ENCODE peak calls at places on chromosomes 5 and 9, in nine cellular contexts. One of them, this sample, is unnamed.
A peak's percentile ranks its signal among the peaks of the same experiment; 100 is the strongest.

GRCh38 chr5:61330341-61330878 is 1.6 kb upstream of the ZSWIM6 start:
- DNase-seq in kidney: peak; percentile 78
- DNase-seq in psoas muscle: peak; percentile 64
- DNase-seq in PC-3: peak; percentile 50
- DNase-seq in endodermal cell: peak; percentile 89
- DNase-seq in CD4-positive, alpha-beta T cell: peak; percentile 9
- DNase-seq in right atrium auricular region: no peak
- DNase-seq in A549: peak; percentile 59
- DNase-seq in left ventricle myocardium inferior: peak; percentile 27
- DNase-seq in this sample: no peak

GRCh38 chr5:143470120-143470519 is 66.6 kb upstream of the NR3C1 start:
- DNase-seq in kidney: no peak
- DNase-seq in psoas muscle: no peak
- DNase-seq in PC-3: no peak
- DNase-seq in endodermal cell: no peak
- DNase-seq in CD4-positive, alpha-beta T cell: no peak
- DNase-seq in right atrium auricular region: no peak
- DNase-seq in A549: no peak
- DNase-seq in left ventricle myocardium inferior: no peak
- DNase-seq in this sample: no peak

GRCh38 chr5:126351138-126351537 is 72.1 kb upstream of the GRAMD2B start:
- DNase-seq in kidney: no peak
- DNase-seq in psoas muscle: no peak
- DNase-seq in PC-3: peak; percentile 85
- DNase-seq in endodermal cell: no peak
- DNase-seq in CD4-positive, alpha-beta T cell: no peak
- DNase-seq in right atrium auricular region: no peak
- DNase-seq in A549: no peak
- DNase-seq in left ventricle myocardium inferior: no peak
- DNase-seq in this sample: no peak

GRCh38 chr5:64506567-64507321 is 929 bp downstream of the RGS7BP start:
- DNase-seq in kidney: peak; percentile 81
- DNase-seq in psoas muscle: no peak
- DNase-seq in PC-3: no peak
- DNase-seq in endodermal cell: peak; percentile 85
- DNase-seq in CD4-positive, alpha-beta T cell: no peak
- DNase-seq in right atrium auricular region: no peak
- DNase-seq in A549: no peak
- DNase-seq in left ventricle myocardium inferior: no peak
- DNase-seq in this sample: no peak

GRCh38 chr5:32710335-32710858 is 724 bp upstream of the NPR3 start:
- DNase-seq in kidney: peak; percentile 80
- DNase-seq in psoas muscle: peak; percentile 49
- DNase-seq in PC-3: peak; percentile 21
- DNase-seq in endodermal cell: peak; percentile 76
- DNase-seq in CD4-positive, alpha-beta T cell: no peak
- DNase-seq in right atrium auricular region: no peak
- DNase-seq in A549: peak; percentile 66
- DNase-seq in left ventricle myocardium inferior: peak; percentile 49
- DNase-seq in this sample: no peak

GRCh38 chr5:38373733-38374132 is 115.4 kb downstream of the EGFLAM start:
- DNase-seq in kidney: no peak
- DNase-seq in psoas muscle: no peak
- DNase-seq in PC-3: no peak
- DNase-seq in endodermal cell: no peak
- DNase-seq in CD4-positive, alpha-beta T cell: no peak
- DNase-seq in right atrium auricular region: no peak
- DNase-seq in A549: no peak
- DNase-seq in left ventricle myocardium inferior: no peak
- DNase-seq in this sample: no peak

GRCh38 chr5:2522372-2522771 is 229.1 kb downstream of the IRX2 start:
- DNase-seq in kidney: no peak
- DNase-seq in psoas muscle: no peak
- DNase-seq in PC-3: no peak
- DNase-seq in endodermal cell: no peak
- DNase-seq in CD4-positive, alpha-beta T cell: no peak
- DNase-seq in right atrium auricular region: no peak
- DNase-seq in A549: no peak
- DNase-seq in left ventricle myocardium inferior: no peak
- DNase-seq in this sample: no peak

GRCh38 chr9:35397216-35397698 is 92.7 kb upstream of the RUSC2 start:
- DNase-seq in kidney: no peak
- DNase-seq in psoas muscle: no peak
- DNase-seq in PC-3: no peak
- DNase-seq in endodermal cell: no peak
- DNase-seq in CD4-positive, alpha-beta T cell: no peak
- DNase-seq in right atrium auricular region: no peak
- DNase-seq in A549: no peak
- DNase-seq in left ventricle myocardium inferior: no peak
- DNase-seq in this sample: no peak

GRCh38 chr5:177496111-177497010 is 1.0 kb downstream of the PDLIM7 start:
- DNase-seq in kidney: peak; percentile 96
- DNase-seq in psoas muscle: peak; percentile 94
- DNase-seq in PC-3: peak; percentile 90
- DNase-seq in endodermal cell: peak; percentile 95
- DNase-seq in CD4-positive, alpha-beta T cell: no peak
- DNase-seq in right atrium auricular region: peak; percentile 84
- DNase-seq in A549: peak; percentile 93
- DNase-seq in left ventricle myocardium inferior: peak; percentile 69
- DNase-seq in this sample: peak; percentile 86

GRCh38 chr9:119365291-119366027 is 3.8 kb downstream of the BRINP1 start:
- DNase-seq in kidney: no peak
- DNase-seq in psoas muscle: no peak
- DNase-seq in PC-3: peak; percentile 4
- DNase-seq in endodermal cell: peak; percentile 93
- DNase-seq in CD4-positive, alpha-beta T cell: no peak
- DNase-seq in right atrium auricular region: no peak
- DNase-seq in A549: peak; percentile 13
- DNase-seq in left ventricle myocardium inferior: no peak
- DNase-seq in this sample: no peak

GRCh38 chr9:74783408-74783807 is 104.3 kb downstream of the TRPM6 start:
- DNase-seq in kidney: no peak
- DNase-seq in psoas muscle: no peak
- DNase-seq in PC-3: peak; percentile 62
- DNase-seq in endodermal cell: no peak
- DNase-seq in CD4-positive, alpha-beta T cell: no peak
- DNase-seq in right atrium auricular region: no peak
- DNase-seq in A549: peak; percentile 48
- DNase-seq in left ventricle myocardium inferior: no peak
- DNase-seq in this sample: no peak

GRCh38 chr9:38183994-38184568 is 115.1 kb upstream of the SHB start:
- DNase-seq in kidney: no peak
- DNase-seq in psoas muscle: no peak
- DNase-seq in PC-3: peak; percentile 38
- DNase-seq in endodermal cell: peak; percentile 53
- DNase-seq in CD4-positive, alpha-beta T cell: no peak
- DNase-seq in right atrium auricular region: no peak
- DNase-seq in A549: no peak
- DNase-seq in left ventricle myocardium inferior: no peak
- DNase-seq in this sample: no peak

GRCh38 chr5:167947312-167947711 is 344.1 kb upstream of the WWC1 start:
- DNase-seq in kidney: no peak
- DNase-seq in psoas muscle: peak; percentile 72
- DNase-seq in PC-3: no peak
- DNase-seq in endodermal cell: no peak
- DNase-seq in CD4-positive, alpha-beta T cell: no peak
- DNase-seq in right atrium auricular region: no peak
- DNase-seq in A549: no peak
- DNase-seq in left ventricle myocardium inferior: no peak
- DNase-seq in this sample: no peak

GRCh38 chr9:84325347-84325982 is 15.1 kb downstream of the SLC28A3 start:
- DNase-seq in kidney: no peak
- DNase-seq in psoas muscle: no peak
- DNase-seq in PC-3: peak; percentile 70
- DNase-seq in endodermal cell: no peak
- DNase-seq in CD4-positive, alpha-beta T cell: no peak
- DNase-seq in right atrium auricular region: no peak
- DNase-seq in A549: no peak
- DNase-seq in left ventricle myocardium inferior: no peak
- DNase-seq in this sample: no peak

GRCh38 chr9:86624616-86625015 is 270.4 kb upstream of the TUT7 start:
- DNase-seq in kidney: no peak
- DNase-seq in psoas muscle: no peak
- DNase-seq in PC-3: no peak
- DNase-seq in endodermal cell: no peak
- DNase-seq in CD4-positive, alpha-beta T cell: no peak
- DNase-seq in right atrium auricular region: no peak
- DNase-seq in A549: no peak
- DNase-seq in left ventricle myocardium inferior: no peak
- DNase-seq in this sample: no peak

GRCh38 chr9:86629530-86629929 is 275.3 kb upstream of the TUT7 start:
- DNase-seq in kidney: no peak
- DNase-seq in psoas muscle: no peak
- DNase-seq in PC-3: no peak
- DNase-seq in endodermal cell: no peak
- DNase-seq in CD4-positive, alpha-beta T cell: no peak
- DNase-seq in right atrium auricular region: no peak
- DNase-seq in A549: no peak
- DNase-seq in left ventricle myocardium inferior: no peak
- DNase-seq in this sample: no peak

GRCh38 chr9:86632537-86632936 is 278.3 kb upstream of the TUT7 start:
- DNase-seq in kidney: no peak
- DNase-seq in psoas muscle: no peak
- DNase-seq in PC-3: no peak
- DNase-seq in endodermal cell: no peak
- DNase-seq in CD4-positive, alpha-beta T cell: no peak
- DNase-seq in right atrium auricular region: no peak
- DNase-seq in A549: no peak
- DNase-seq in left ventricle myocardium inferior: peak; percentile 20
- DNase-seq in this sample: no peak

DNA sequence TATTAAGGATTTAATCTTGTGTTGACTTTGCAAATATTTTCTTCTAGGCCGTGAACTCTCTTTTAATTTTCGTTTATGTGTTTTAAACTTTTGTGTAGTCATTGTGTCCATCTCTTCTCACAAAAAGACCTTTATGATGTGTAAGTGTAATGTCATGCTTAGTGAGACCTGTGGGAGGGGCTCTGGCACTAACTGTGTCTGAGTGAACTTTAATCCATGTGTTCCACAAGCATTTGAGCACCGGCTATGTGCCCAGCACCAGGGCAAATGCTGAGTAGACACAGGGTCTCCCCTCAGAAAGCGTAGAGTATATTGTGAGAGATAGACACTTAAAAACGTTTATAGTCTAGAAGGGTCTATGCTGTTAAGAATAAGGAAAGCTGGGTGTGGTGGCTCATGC is 272.6 kb upstream of the TUT7 start:
- DNase-seq in kidney: no peak
- DNase-seq in psoas muscle: no peak
- DNase-seq in PC-3: no peak
- DNase-seq in endodermal cell: no peak
- DNase-seq in CD4-positive, alpha-beta T cell: no peak
- DNase-seq in right atrium auricular region: no peak
- DNase-seq in A549: no peak
- DNase-seq in left ventricle myocardium inferior: no peak
- DNase-seq in this sample: no peak
- TF ChIP-seq CTCF in kidney: no peak
- TF ChIP-seq CTCF in psoas muscle: no peak
- TF ChIP-seq CTCF in PC-3: no peak
- TF ChIP-seq CTCF in endodermal cell: no peak
- TF ChIP-seq CTCF in CD4-positive, alpha-beta T cell: no peak
- TF ChIP-seq CTCF in right atrium auricular region: no peak
- TF ChIP-seq CTCF in A549: no peak
- TF ChIP-seq CTCF in left ventricle myocardium inferior: no peak
- TF ChIP-seq CTCF in this sample: no peak

DNA sequence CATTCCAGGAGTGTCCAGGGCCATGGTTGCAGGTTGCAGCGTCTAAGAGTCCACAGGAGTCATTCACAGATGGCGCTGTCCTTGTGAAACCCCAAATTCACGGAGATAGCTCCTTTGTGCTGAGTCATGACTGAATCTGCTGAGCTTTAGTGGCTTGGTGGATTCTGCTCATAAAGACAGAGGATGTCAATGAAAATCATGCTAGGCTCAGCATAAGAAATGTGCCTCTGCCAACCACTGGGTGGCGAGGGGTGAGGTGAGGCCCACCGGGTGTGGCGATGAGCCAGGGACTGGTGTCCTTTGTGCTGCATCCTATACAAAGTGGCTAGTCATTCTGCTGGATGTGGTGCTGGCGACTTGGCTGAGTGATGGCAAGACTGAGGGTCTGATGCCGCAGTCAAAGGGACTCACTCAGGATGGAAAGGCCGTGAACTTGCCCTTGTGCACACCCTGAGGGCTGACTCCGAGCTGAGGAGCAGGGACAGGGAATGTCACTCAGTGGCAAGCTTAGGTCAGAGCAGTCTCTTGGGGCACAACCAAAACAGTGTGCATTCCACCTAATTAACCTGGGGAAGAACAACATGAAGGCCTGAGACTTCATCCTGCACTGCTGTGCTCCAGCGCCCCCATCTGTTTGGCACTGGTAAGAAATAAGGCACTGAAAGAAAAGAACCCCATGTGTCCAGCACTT is 71.5 kb downstream of the DAP start:
- DNase-seq in kidney: no peak
- DNase-seq in psoas muscle: no peak
- DNase-seq in PC-3: peak; percentile 68
- DNase-seq in endodermal cell: peak; percentile 92
- DNase-seq in CD4-positive, alpha-beta T cell: no peak
- DNase-seq in right atrium auricular region: no peak
- DNase-seq in A549: peak; percentile 64
- DNase-seq in left ventricle myocardium inferior: no peak
- DNase-seq in this sample: no peak
- H3K27ac ChIP-seq in kidney: no peak overlapping the region
- H3K27ac ChIP-seq in psoas muscle: no peak overlapping the region
- H3K27ac ChIP-seq in PC-3: no peak overlapping the region
- H3K27ac ChIP-seq in endodermal cell: no peak overlapping the region
- H3K27ac ChIP-seq in CD4-positive, alpha-beta T cell: no peak overlapping the region
- H3K27ac ChIP-seq in right atrium auricular region: no peak overlapping the region
- H3K27ac ChIP-seq in A549: peak overlapping the region; percentile 77
- H3K27ac ChIP-seq in left ventricle myocardium inferior: no peak overlapping the region
- H3K27ac ChIP-seq in this sample: no peak overlapping the region

DNA sequence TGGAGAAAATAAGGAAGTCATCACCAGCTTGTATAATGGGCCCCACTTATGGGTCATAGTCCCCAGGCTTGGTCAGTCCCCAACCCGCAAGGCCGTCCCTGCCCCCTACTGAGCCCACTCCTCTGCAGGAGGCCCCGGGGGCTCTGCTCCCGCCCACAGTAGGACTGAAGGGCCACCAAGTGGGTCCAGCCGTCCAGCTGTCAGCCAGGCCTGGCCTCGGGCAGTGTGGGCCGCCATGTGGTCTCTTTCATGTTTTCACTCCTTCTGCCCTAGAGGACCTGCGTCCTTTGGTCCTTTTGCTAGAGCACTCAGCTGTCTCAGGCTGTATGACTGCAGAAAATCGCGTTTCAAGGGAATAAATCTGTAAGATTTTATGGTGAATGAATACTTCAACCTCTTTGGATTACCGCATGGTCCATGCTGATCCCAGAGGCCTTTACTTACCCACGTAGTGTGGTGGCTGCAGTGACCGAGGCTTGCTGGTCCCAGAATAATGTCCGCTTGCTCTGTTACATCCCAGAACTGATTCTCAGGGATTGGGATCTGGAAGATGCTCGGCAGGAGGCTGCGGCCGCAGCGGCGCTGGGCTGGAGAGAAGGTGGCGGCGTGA is 105.8 kb upstream of the FAM120A start:
- DNase-seq in kidney: no peak
- DNase-seq in psoas muscle: no peak
- DNase-seq in PC-3: no peak
- DNase-seq in endodermal cell: peak; percentile 75
- DNase-seq in CD4-positive, alpha-beta T cell: no peak
- DNase-seq in right atrium auricular region: no peak
- DNase-seq in A549: no peak
- DNase-seq in left ventricle myocardium inferior: no peak
- DNase-seq in this sample: no peak
- TF ChIP-seq CTCF in kidney: no peak
- TF ChIP-seq CTCF in psoas muscle: no peak
- TF ChIP-seq CTCF in PC-3: no peak
- TF ChIP-seq CTCF in endodermal cell: peak; percentile 51
- TF ChIP-seq CTCF in CD4-positive, alpha-beta T cell: no peak
- TF ChIP-seq CTCF in right atrium auricular region: no peak
- TF ChIP-seq CTCF in A549: no peak
- TF ChIP-seq CTCF in left ventricle myocardium inferior: no peak
- TF ChIP-seq CTCF in this sample: no peak

GRCh38 chr9:73061131-73061530 is 90.5 kb upstream of the ANXA1 start:
- DNase-seq in kidney: no peak
- DNase-seq in psoas muscle: no peak
- DNase-seq in PC-3: no peak
- DNase-seq in endodermal cell: no peak
- DNase-seq in CD4-positive, alpha-beta T cell: no peak
- DNase-seq in right atrium auricular region: no peak
- DNase-seq in A549: no peak
- DNase-seq in left ventricle myocardium inferior: no peak
- DNase-seq in this sample: no peak
- H3K27ac ChIP-seq in kidney: no peak overlapping the region
- H3K27ac ChIP-seq in psoas muscle: no peak overlapping the region
- H3K27ac ChIP-seq in PC-3: no peak overlapping the region
- H3K27ac ChIP-seq in endodermal cell: no peak overlapping the region
- H3K27ac ChIP-seq in CD4-positive, alpha-beta T cell: no peak overlapping the region
- H3K27ac ChIP-seq in right atrium auricular region: no peak overlapping the region
- H3K27ac ChIP-seq in A549: peak overlapping the region; percentile 60
- H3K27ac ChIP-seq in left ventricle myocardium inferior: no peak overlapping the region
- H3K27ac ChIP-seq in this sample: no peak overlapping the region